ENCODE peak calls at places on chromosomes 4 and X, in eight cellular contexts. One of them, this sample, is unnamed.

GRCh38 chr4:48162162-48162561 is 28.1 kb upstream of the TXK start:
- DNase-seq in lower lobe of right lung: no peak
- DNase-seq in neural crest cell: no peak
- DNase-seq in CD4-positive, alpha-beta memory T cell: no peak
- DNase-seq in right lobe of liver: no peak
- DNase-seq in BJ: no peak
- DNase-seq in ELR: peak; percentile 51
- DNase-seq in stimulated activated CD4-positive, alpha-beta T cell treated with anti-CD3 and anti-CD28 coated beads, Interleukin-4, amount 100 ng/mL, for 48 hours: no peak
- DNase-seq in this sample: no peak

GRCh38 chrX:23845316-23845932 is 62.3 kb downstream of the APOO start:
- DNase-seq in stimulated activated CD4-positive, alpha-beta T cell treated with anti-CD3 and anti-CD28 coated beads, Interleukin-4, amount 100 ng/mL, for 48 hours: no peak
- DNase-seq in BJ: no peak
- DNase-seq in right lobe of liver: no peak
- DNase-seq in neural crest cell: no peak
- DNase-seq in CD4-positive, alpha-beta memory T cell: no peak
- DNase-seq in ELR: no peak
- DNase-seq in lower lobe of right lung: no peak
- DNase-seq in this sample: no peak

GRCh38 chrX:49910344-49910743 is 12.1 kb upstream of the CLCN5 start:
- DNase-seq in stimulated activated CD4-positive, alpha-beta T cell treated with anti-CD3 and anti-CD28 coated beads, Interleukin-4, amount 100 ng/mL, for 48 hours: no peak
- DNase-seq in neural crest cell: no peak
- DNase-seq in CD4-positive, alpha-beta memory T cell: no peak
- DNase-seq in BJ: no peak
- DNase-seq in ELR: no peak
- DNase-seq in lower lobe of right lung: no peak
- DNase-seq in right lobe of liver: no peak
- DNase-seq in this sample: no peak

GRCh38 chrX:24646745-24647182 is 383 bp downstream of the PCYT1B start:
- DNase-seq in neural crest cell: peak; percentile 35
- DNase-seq in right lobe of liver: no peak
- DNase-seq in BJ: no peak
- DNase-seq in lower lobe of right lung: no peak
- DNase-seq in CD4-positive, alpha-beta memory T cell: no peak
- DNase-seq in ELR: peak; percentile 3
- DNase-seq in stimulated activated CD4-positive, alpha-beta T cell treated with anti-CD3 and anti-CD28 coated beads, Interleukin-4, amount 100 ng/mL, for 48 hours: no peak
- DNase-seq in this sample: no peak

GRCh38 chr4:158768577-158769174 is at the start of gene FNIP2:
- DNase-seq in right lobe of liver: peak; percentile 90
- DNase-seq in BJ: no peak
- DNase-seq in ELR: peak; percentile 78
- DNase-seq in neural crest cell: peak; percentile 61
- DNase-seq in CD4-positive, alpha-beta memory T cell: peak; percentile 78
- DNase-seq in lower lobe of right lung: peak; percentile 88
- DNase-seq in stimulated activated CD4-positive, alpha-beta T cell treated with anti-CD3 and anti-CD28 coated beads, Interleukin-4, amount 100 ng/mL, for 48 hours: peak; percentile 62
- DNase-seq in this sample: peak; percentile 75

GRCh38 chrX:39318497-39319343 is 517.5 kb downstream of the MID1IP1 start:
- DNase-seq in CD4-positive, alpha-beta memory T cell: no peak
- DNase-seq in right lobe of liver: no peak
- DNase-seq in stimulated activated CD4-positive, alpha-beta T cell treated with anti-CD3 and anti-CD28 coated beads, Interleukin-4, amount 100 ng/mL, for 48 hours: no peak
- DNase-seq in neural crest cell: no peak
- DNase-seq in lower lobe of right lung: no peak
- DNase-seq in ELR: no peak
- DNase-seq in BJ: no peak
- DNase-seq in this sample: no peak

GRCh38 chr4:151540728-151541437 is 131.9 kb downstream of the FHIP1A start:
- DNase-seq in lower lobe of right lung: no peak
- DNase-seq in neural crest cell: no peak
- DNase-seq in BJ: peak; percentile 86
- DNase-seq in ELR: peak; percentile 93
- DNase-seq in stimulated activated CD4-positive, alpha-beta T cell treated with anti-CD3 and anti-CD28 coated beads, Interleukin-4, amount 100 ng/mL, for 48 hours: no peak
- DNase-seq in right lobe of liver: no peak
- DNase-seq in CD4-positive, alpha-beta memory T cell: no peak
- DNase-seq in this sample: no peak

GRCh38 chr4:105896461-105896939 is 1.2 kb downstream of the NPNT start:
- DNase-seq in right lobe of liver: no peak
- DNase-seq in stimulated activated CD4-positive, alpha-beta T cell treated with anti-CD3 and anti-CD28 coated beads, Interleukin-4, amount 100 ng/mL, for 48 hours: no peak
- DNase-seq in CD4-positive, alpha-beta memory T cell: no peak
- DNase-seq in lower lobe of right lung: no peak
- DNase-seq in neural crest cell: no peak
- DNase-seq in BJ: no peak
- DNase-seq in ELR: no peak
- DNase-seq in this sample: no peak

GRCh38 chr4:152663203-152664066 is 16.4 kb downstream of the TMEM154 start:
- DNase-seq in neural crest cell: no peak
- DNase-seq in right lobe of liver: no peak
- DNase-seq in stimulated activated CD4-positive, alpha-beta T cell treated with anti-CD3 and anti-CD28 coated beads, Interleukin-4, amount 100 ng/mL, for 48 hours: no peak
- DNase-seq in ELR: no peak
- DNase-seq in lower lobe of right lung: no peak
- DNase-seq in BJ: no peak
- DNase-seq in CD4-positive, alpha-beta memory T cell: no peak
- DNase-seq in this sample: peak; percentile 86